ENCODE peak calls at places on chromosomes 13 and 19, in nine cellular contexts. Z, Q, Y, B, A, W, M, T and S are unnamed samples.

GRCh38 chr19:10353793-10354391 is 14.5 kb upstream of the ICAM3 start:
- DNase-seq in Z (no peak), Q (no peak), Y (peak), B (no peak), A (peak), W (peak), M (peak), T (peak), S (peak)

GRCh38 chr13:77239312-77239711 is 87.6 kb downstream of the MYCBP2 start:
- DNase-seq in Z (no peak), Q (no peak), Y (no peak), B (no peak), A (no peak), W (no peak), M (no peak), T (no peak), S (no peak)

GRCh38 chr19:45016388-45017314 is 15.4 kb downstream of the RELB start:
- DNase-seq in Z (peak), Q (peak), Y (peak), B (no peak), A (peak), W (peak), M (peak), T (peak), S (peak)

GRCh38 chr19:16340654-16341053 is 16.0 kb downstream of the KLF2 start:
- DNase-seq in Z (no peak), Q (no peak), Y (no peak), B (no peak), A (no peak), W (no peak), M (no peak), T (no peak), S (no peak)

GRCh38 chr13:110250258-110250891 is 56.6 kb downstream of the COL4A1 start:
- DNase-seq in Z (no peak), Q (no peak), Y (no peak), B (no peak), A (no peak), W (no peak), M (no peak), T (peak), S (no peak)

GRCh38 chr13:21971662-21972635 is 301.1 kb downstream of the FGF9 start:
- DNase-seq in Z (no peak), Q (no peak), Y (no peak), B (no peak), A (no peak), W (no peak), M (no peak), T (peak), S (no peak)

GRCh38 chr19:15241259-15241658 is 9.0 kb upstream of the EPHX3 start:
- DNase-seq in Z (peak), Q (peak), Y (no peak), B (no peak), A (no peak), W (no peak), M (no peak), T (no peak), S (no peak)

GRCh38 chr13:110463876-110464510 is 97.5 kb downstream of the RAB20 start:
- DNase-seq in Z (no peak), Q (no peak), Y (no peak), B (no peak), A (no peak), W (no peak), M (no peak), T (peak), S (no peak)

GRCh38 chr13:113946409-113947181 is 27.3 kb downstream of the C13orf46 start:
- DNase-seq in Z (no peak), Q (no peak), Y (no peak), B (no peak), A (no peak), W (peak), M (no peak), T (no peak), S (no peak)

GRCh38 chr13:102128216-102128800 is 273.5 kb downstream of the FGF14 start:
- DNase-seq in Z (no peak), Q (no peak), Y (no peak), B (no peak), A (no peak), W (no peak), M (no peak), T (peak), S (peak)

GRCh38 chr13:113874579-113875428 is 10.9 kb upstream of the GAS6 start:
- DNase-seq in Z (no peak), Q (no peak), Y (no peak), B (no peak), A (no peak), W (no peak), M (no peak), T (no peak), S (no peak)

GRCh38 chr13:26015276-26015934 is 36.4 kb downstream of the SHISA2 start:
- DNase-seq in Z (no peak), Q (no peak), Y (no peak), B (no peak), A (no peak), W (no peak), M (no peak), T (no peak), S (no peak)

GRCh38 chr13:110509971-110510786 is 51.3 kb downstream of the RAB20 start:
- DNase-seq in Z (no peak), Q (no peak), Y (no peak), B (no peak), A (no peak), W (no peak), M (peak), T (no peak), S (no peak)

GRCh38 chr13:21075303-21076264 is 14.2 kb upstream of the LATS2 start:
- DNase-seq in Z (no peak), Q (no peak), Y (no peak), B (no peak), A (peak), W (peak), M (no peak), T (peak), S (no peak)

GRCh38 chr13:25167349-25167748 is 4.7 kb downstream of the AMER2 start:
- DNase-seq in Z (no peak), Q (no peak), Y (no peak), B (no peak), A (no peak), W (no peak), M (no peak), T (no peak), S (no peak)

GRCh38 chr19:40739030-40739839 is 11.0 kb downstream of the ACTMAP start:
- DNase-seq in Z (no peak), Q (no peak), Y (no peak), B (no peak), A (no peak), W (no peak), M (no peak), T (no peak), S (no peak)

GRCh38 chr13:97175041-97175440 is 47.1 kb upstream of the MBNL2 start:
- DNase-seq in Z (no peak), Q (no peak), Y (no peak), B (no peak), A (no peak), W (no peak), M (no peak), T (no peak), S (no peak)

GRCh38 chr19:49638360-49638759 is 1.6 kb downstream of the RRAS start:
- DNase-seq in Z (no peak), Q (no peak), Y (peak), B (no peak), A (no peak), W (no peak), M (no peak), T (peak), S (no peak)

GRCh38 chr13:65943711-65944110 is 1286.4 kb downstream of the PCDH9 start:
- DNase-seq in Z (no peak), Q (peak), Y (no peak), B (no peak), A (no peak), W (no peak), M (no peak), T (no peak), S (no peak)

GRCh38 chr19:2454962-2455409 is 1.8 kb downstream of the LMNB2 start:
- DNase-seq in Z (no peak), Q (no peak), Y (no peak), B (no peak), A (no peak), W (no peak), M (no peak), T (no peak), S (no peak)

GRCh38 chr13:105665284-105665683 is 870.2 kb downstream of the EFNB2 start:
- DNase-seq in Z (no peak), Q (no peak), Y (no peak), B (no peak), A (no peak), W (no peak), M (no peak), T (peak), S (no peak)

GRCh38 chr19:21585491-21585890 is 80.1 kb downstream of the ZNF429 start:
- DNase-seq in Z (no peak), Q (no peak), Y (no peak), B (no peak), A (no peak), W (no peak), M (no peak), T (no peak), S (no peak)

GRCh38 chr19:18160792-18161690 is 8.1 kb downstream of the PIK3R2 start:
- DNase-seq in Z (peak), Q (no peak), Y (peak), B (no peak), A (peak), W (peak), M (peak), T (no peak), S (peak)

GRCh38 chr19:1131718-1132552 is 28.1 kb downstream of the GPX4 start:
- DNase-seq in Z (no peak), Q (no peak), Y (no peak), B (no peak), A (peak), W (no peak), M (peak), T (peak), S (peak)

GRCh38 chr19:51131780-51132680 is 7.3 kb downstream of the SIGLEC9 start:
- DNase-seq in Z (no peak), Q (no peak), Y (peak), B (no peak), A (no peak), W (peak), M (peak), T (peak), S (no peak)

GRCh38 chr13:24995225-24995804 is 100.6 kb upstream of the PABPC3 start:
- DNase-seq in Z (peak), Q (peak), Y (peak), B (peak), A (peak), W (peak), M (peak), T (peak), S (peak)

GRCh38 chr13:36776175-36776574 is 42.8 kb upstream of the RFXAP start:
- DNase-seq in Z (no peak), Q (no peak), Y (no peak), B (no peak), A (no peak), W (no peak), M (no peak), T (no peak), S (no peak)

GRCh38 chr19:7883105-7883504 is 5.2 kb upstream of the LRRC8E start:
- DNase-seq in Z (no peak), Q (no peak), Y (no peak), B (no peak), A (no peak), W (no peak), M (no peak), T (no peak), S (no peak)

GRCh38 chr19:56167064-56167578 is 8.7 kb upstream of the GALP start:
- DNase-seq in Z (no peak), Q (no peak), Y (no peak), B (no peak), A (no peak), W (no peak), M (peak), T (peak), S (no peak)

GRCh38 chr13:112693831-112694497 is 4.1 kb downstream of the ATP11A start:
- DNase-seq in Z (no peak), Q (no peak), Y (no peak), B (no peak), A (no peak), W (no peak), M (no peak), T (peak), S (no peak)